ENCODE peak calls at places on chromosome X, in seven cellular contexts. V is CD8-positive, alpha-beta memory T cell; D is uterus; T is right cardiac atrium; P is K562; C is Peyer's patch; I is ovary. E is an unnamed sample.

GRCh38 chrX:110846071-110846470 is 50.5 kb upstream of the CHRDL1 start:
- DNase-seq in P (no peak), D (no peak), T (no peak), C (no peak), I (no peak), V (no peak), E (no peak)

GRCh38 chrX:96770315-96770714 is 85.7 kb downstream of the DIAPH2 start:
- DNase-seq in V (no peak), I (no peak), D (no peak), C (no peak), T (no peak), P (no peak), E (no peak)

GRCh38 chrX:20284444-20284843 is 17.7 kb upstream of the RPS6KA3 start:
- DNase-seq in V (no peak), C (no peak), I (no peak), D (no peak), P (no peak), T (no peak), E (no peak)

GRCh38 chrX:102966701-102967100 is 29.6 kb downstream of the RAB40AL start:
- DNase-seq in I (no peak), T (no peak), C (no peak), P (no peak), V (no peak), D (no peak), E (no peak)

GRCh38 chrX:130771230-130771629 is 131.8 kb downstream of the ENOX2 start:
- DNase-seq in P (no peak), D (no peak), T (no peak), V (no peak), I (no peak), C (no peak), E (no peak)

GRCh38 chrX:24796204-24796603 is 102.5 kb downstream of the POLA1 start:
- DNase-seq in I (no peak), D (no peak), P (no peak), T (no peak), C (no peak), V (no peak), E (no peak)

GRCh38 chrX:39336709-39337294 is 535.5 kb downstream of the MID1IP1 start:
- DNase-seq in P (no peak), I (peak; percentile 29), V (no peak), T (peak; percentile 22), D (peak; percentile 70), C (no peak), E (no peak)

GRCh38 chrX:74603040-74603439 is 11.4 kb downstream of the RLIM start:
- DNase-seq in D (no peak), I (no peak), P (no peak), T (no peak), V (no peak), C (no peak), E (no peak)

GRCh38 chrX:80876877-80877276 is 67.2 kb upstream of the BRWD3 start:
- DNase-seq in I (no peak), V (no peak), P (no peak), C (no peak), D (no peak), T (no peak), E (peak; percentile 32)

GRCh38 chrX:104469771-104470170 is 96.2 kb upstream of the IL1RAPL2 start:
- DNase-seq in D (no peak), P (no peak), C (no peak), T (no peak), V (no peak), I (no peak), E (no peak)
- H3K27me3 ChIP-seq in D (no peaks in the 10 kb centered on the region), P (no peaks in the 10 kb centered on the region), C (no peaks in the 10 kb centered on the region), T (no peaks in the 10 kb centered on the region), V (no peaks in the 10 kb centered on the region), I (no peaks in the 10 kb centered on the region), E (no peaks in the 10 kb centered on the region)

GRCh38 chrX:643911-644303 is 13.3 kb downstream of the SHOX start:
- DNase-seq in T (no peak), I (no peak), D (no peak), P (no peak), V (no peak), C (no peak), E (no peak)
- H3K27me3 ChIP-seq in T (no peaks in the 10 kb centered on the region), I (no peaks in the 10 kb centered on the region), D (no peaks in the 10 kb centered on the region), P (no peaks in the 10 kb centered on the region), V (no peaks in the 10 kb centered on the region), C (no peaks in the 10 kb centered on the region), E (no peaks in the 10 kb centered on the region)

DNA sequence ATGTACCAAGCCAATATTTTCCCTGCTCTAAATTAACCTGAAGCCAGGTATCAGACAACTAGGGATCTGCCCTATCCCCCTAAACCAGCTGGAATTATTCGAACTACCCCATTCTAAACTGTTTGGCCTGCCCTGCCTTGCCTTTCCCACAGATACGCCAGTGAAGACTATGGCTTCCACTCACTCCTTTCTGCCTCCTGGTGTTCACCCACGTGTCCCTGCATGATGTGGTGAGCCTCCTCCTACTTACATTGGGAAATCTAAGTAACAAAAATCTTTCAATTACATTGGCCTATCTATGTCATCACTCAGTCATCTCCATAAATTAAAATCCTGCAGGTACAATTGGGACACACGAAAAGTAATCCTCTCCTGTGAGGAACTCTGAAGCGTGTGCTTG is 6.1 kb upstream of the LDOC1 start:
- DNase-seq in P (no peak), T (no peak), V (no peak), C (no peak), I (no peak), D (no peak), E (no peak)
- H3K27me3 ChIP-seq in P (no peaks in the 10 kb centered on the region), T (no peaks in the 10 kb centered on the region), V (no peaks in the 10 kb centered on the region), C (no peaks in the 10 kb centered on the region), I (no peaks in the 10 kb centered on the region), D (no peaks in the 10 kb centered on the region), E (no peaks in the 10 kb centered on the region)

GRCh38 chrX:10622197-10622596 is 1.8 kb upstream of the MID1 start:
- DNase-seq in T (no peak), P (no peak), I (no peak), V (no peak), C (no peak), D (no peak), E (no peak)
- H3K27me3 ChIP-seq in T (no peaks in the 10 kb centered on the region), P (peaks cover 16% of the 10 kb centered on the region), I (no peaks in the 10 kb centered on the region), V (no peaks in the 10 kb centered on the region), C (no peaks in the 10 kb centered on the region), D (no peaks in the 10 kb centered on the region), E (no peaks in the 10 kb centered on the region)

DNA sequence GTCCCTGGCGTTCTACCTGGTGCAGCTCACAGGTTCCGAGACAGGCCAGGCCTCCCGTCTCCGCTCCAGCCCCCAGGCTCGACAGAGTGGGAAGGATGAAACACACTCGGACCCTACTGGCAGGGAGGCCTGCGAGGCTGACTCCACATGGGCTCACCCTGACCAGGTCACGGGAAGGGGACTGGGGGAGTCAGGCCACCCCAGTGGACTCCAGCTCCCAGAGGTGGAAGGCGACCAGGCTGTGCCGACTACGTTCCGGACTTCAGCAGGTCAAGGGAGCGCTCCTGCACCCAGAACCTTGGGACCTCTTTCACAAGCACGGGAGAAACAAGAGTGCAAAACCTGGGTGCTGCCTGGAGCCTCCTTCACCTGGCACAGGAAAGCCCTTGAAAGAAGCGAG is 4.6 kb upstream of the IRAK1 start:
- DNase-seq in V (no peak), I (no peak), T (no peak), D (no peak), C (no peak), P (no peak), E (no peak)
- H3K27me3 ChIP-seq in V (no peaks in the 10 kb centered on the region), I (no peaks in the 10 kb centered on the region), T (no peaks in the 10 kb centered on the region), D (no peaks in the 10 kb centered on the region), C (no peaks in the 10 kb centered on the region), P (no peaks in the 10 kb centered on the region), E (no peaks in the 10 kb centered on the region)

DNA sequence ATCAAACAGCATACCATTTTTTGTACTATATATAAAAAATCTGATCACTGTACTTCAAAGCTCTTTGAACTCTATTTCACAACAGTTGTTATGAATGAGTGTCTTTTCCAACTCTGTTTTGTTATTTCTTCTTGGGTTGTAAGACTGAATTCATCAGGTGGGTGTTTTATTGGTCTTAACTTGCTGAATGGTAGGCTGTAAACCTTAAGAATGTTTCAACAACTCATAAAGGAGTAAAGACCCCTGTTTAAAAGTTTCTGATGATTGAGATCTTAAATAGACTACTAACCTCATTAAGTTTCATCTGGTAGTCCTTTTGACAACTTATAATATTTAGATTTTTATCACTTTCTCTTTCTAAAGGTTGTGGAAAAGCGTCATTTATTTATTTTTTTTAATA is 18.4 kb upstream of the STAG2 start:
- DNase-seq in D (no peak), C (no peak), T (no peak), V (no peak), P (no peak), I (no peak), E (no peak)
- H3K27me3 ChIP-seq in D (no peaks in the 10 kb centered on the region), C (no peaks in the 10 kb centered on the region), T (no peaks in the 10 kb centered on the region), V (no peaks in the 10 kb centered on the region), P (no peaks in the 10 kb centered on the region), I (no peaks in the 10 kb centered on the region), E (no peaks in the 10 kb centered on the region)

DNA sequence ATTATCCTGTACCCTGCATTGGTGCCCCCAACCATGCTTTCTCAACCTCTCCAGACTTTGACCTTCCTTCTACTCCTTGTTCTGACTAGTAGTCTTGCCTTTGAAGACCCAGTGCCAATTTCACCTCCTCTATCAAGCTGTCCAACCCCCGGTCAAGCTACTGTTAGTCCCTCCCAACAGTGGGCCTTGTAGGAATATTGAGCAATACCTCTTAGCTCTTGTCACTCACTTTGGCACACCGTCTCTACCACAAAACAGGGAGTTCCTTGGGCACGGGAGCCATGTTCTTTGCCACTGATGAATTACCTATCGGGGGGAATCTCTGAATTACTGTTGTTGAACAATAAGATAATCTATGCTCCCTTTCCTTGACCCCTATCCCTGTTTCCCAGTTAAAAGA is 25.2 kb downstream of the LAS1L start:
- DNase-seq in P (no peak), I (no peak), V (no peak), C (no peak), T (no peak), D (no peak), E (no peak)
- H3K27me3 ChIP-seq in P (no peaks in the 10 kb centered on the region), I (no peaks in the 10 kb centered on the region), V (no peaks in the 10 kb centered on the region), C (no peaks in the 10 kb centered on the region), T (no peaks in the 10 kb centered on the region), D (no peaks in the 10 kb centered on the region), E (no peaks in the 10 kb centered on the region)

GRCh38 chrX:35339796-35340195 is 397.2 kb downstream of the FAM47B start:
- DNase-seq in V (no peak), C (no peak), D (no peak), I (no peak), T (no peak), P (no peak), E (no peak)
- H3K27me3 ChIP-seq in V (no peaks in the 10 kb centered on the region), C (no peaks in the 10 kb centered on the region), D (no peaks in the 10 kb centered on the region), I (no peaks in the 10 kb centered on the region), T (no peaks in the 10 kb centered on the region), P (no peaks in the 10 kb centered on the region), E (no peaks in the 10 kb centered on the region)

E was measured in CD4-positive, alpha-beta memory T cell.